ENCODE peak calls at places on chromosomes 4 and X, in eight cellular contexts. One of them, this sample, is unnamed.

GRCh38 chrX:30253257-30253656 is 6.3 kb downstream of the MAGEB1 start:
- DNase-seq in CD8-positive, alpha-beta memory T cell: no peak
- DNase-seq in prostate gland: no peak
- DNase-seq in thyroid gland: no peak
- DNase-seq in tibial nerve: no peak
- DNase-seq in fibroblast of lung: no peak
- DNase-seq in GM23248: no peak
- DNase-seq in heart right ventricle: no peak
- DNase-seq in this sample: no peak

GRCh38 chrX:124098089-124098488 is 136.6 kb downstream of the STAG2 start:
- DNase-seq in prostate gland: no peak
- DNase-seq in heart right ventricle: no peak
- DNase-seq in thyroid gland: no peak
- DNase-seq in CD8-positive, alpha-beta memory T cell: peak
- DNase-seq in GM23248: peak
- DNase-seq in tibial nerve: no peak
- DNase-seq in fibroblast of lung: peak
- DNase-seq in this sample: peak

GRCh38 chr4:2253160-2254084 is 8.5 kb downstream of the MXD4 start:
- DNase-seq in tibial nerve: peak
- DNase-seq in thyroid gland: no peak
- DNase-seq in GM23248: no peak
- DNase-seq in CD8-positive, alpha-beta memory T cell: no peak
- DNase-seq in fibroblast of lung: no peak
- DNase-seq in prostate gland: peak
- DNase-seq in heart right ventricle: peak
- DNase-seq in this sample: no peak

GRCh38 chr4:2799444-2799911 is 6.6 kb downstream of the SH3BP2 start:
- DNase-seq in CD8-positive, alpha-beta memory T cell: no peak
- DNase-seq in heart right ventricle: peak
- DNase-seq in prostate gland: no peak
- DNase-seq in fibroblast of lung: no peak
- DNase-seq in GM23248: no peak
- DNase-seq in tibial nerve: no peak
- DNase-seq in thyroid gland: no peak
- DNase-seq in this sample: no peak

GRCh38 chr4:38955957-38956356 is 76.3 kb downstream of the TMEM156 start:
- DNase-seq in CD8-positive, alpha-beta memory T cell: no peak
- DNase-seq in thyroid gland: no peak
- DNase-seq in tibial nerve: no peak
- DNase-seq in prostate gland: no peak
- DNase-seq in heart right ventricle: no peak
- DNase-seq in GM23248: no peak
- DNase-seq in fibroblast of lung: no peak
- DNase-seq in this sample: no peak

GRCh38 chr4:187084696-187085095 is 361.0 kb upstream of the FAT1 start:
- DNase-seq in GM23248: no peak
- DNase-seq in heart right ventricle: no peak
- DNase-seq in prostate gland: no peak
- DNase-seq in tibial nerve: no peak
- DNase-seq in CD8-positive, alpha-beta memory T cell: no peak
- DNase-seq in fibroblast of lung: peak
- DNase-seq in thyroid gland: no peak
- DNase-seq in this sample: no peak

GRCh38 chr4:159134422-159134821 is 31.5 kb downstream of the RAPGEF2 start:
- DNase-seq in GM23248: no peak
- DNase-seq in CD8-positive, alpha-beta memory T cell: no peak
- DNase-seq in heart right ventricle: no peak
- DNase-seq in prostate gland: no peak
- DNase-seq in thyroid gland: no peak
- DNase-seq in fibroblast of lung: no peak
- DNase-seq in tibial nerve: no peak
- DNase-seq in this sample: no peak

GRCh38 chrX:291411-291901 is 10.3 kb downstream of the PLCXD1 start:
- DNase-seq in heart right ventricle: no peak
- DNase-seq in CD8-positive, alpha-beta memory T cell: no peak
- DNase-seq in fibroblast of lung: no peak
- DNase-seq in thyroid gland: no peak
- DNase-seq in prostate gland: no peak
- DNase-seq in tibial nerve: no peak
- DNase-seq in GM23248: no peak
- DNase-seq in this sample: no peak

GRCh38 chrX:119870626-119871131 is 854 bp downstream of the RNF113A start:
- DNase-seq in CD8-positive, alpha-beta memory T cell: peak
- DNase-seq in fibroblast of lung: peak
- DNase-seq in thyroid gland: peak
- DNase-seq in prostate gland: peak
- DNase-seq in heart right ventricle: no peak
- DNase-seq in tibial nerve: no peak
- DNase-seq in GM23248: peak
- DNase-seq in this sample: no peak

GRCh38 chr4:176123710-176124407 is 58.2 kb downstream of the WDR17 start:
- DNase-seq in tibial nerve: no peak
- DNase-seq in prostate gland: no peak
- DNase-seq in fibroblast of lung: peak
- DNase-seq in GM23248: peak
- DNase-seq in thyroid gland: peak
- DNase-seq in heart right ventricle: peak
- DNase-seq in CD8-positive, alpha-beta memory T cell: no peak
- DNase-seq in this sample: no peak

GRCh38 chr4:106502106-106502699 is 133.6 kb upstream of the GIMD1 start:
- DNase-seq in fibroblast of lung: peak
- DNase-seq in tibial nerve: peak
- DNase-seq in CD8-positive, alpha-beta memory T cell: no peak
- DNase-seq in thyroid gland: peak
- DNase-seq in GM23248: peak
- DNase-seq in heart right ventricle: peak
- DNase-seq in prostate gland: peak
- DNase-seq in this sample: peak

GRCh38 chrX:47311857-47312774 is 58.3 kb upstream of the ZNF157 start:
- DNase-seq in tibial nerve: peak
- DNase-seq in GM23248: peak
- DNase-seq in CD8-positive, alpha-beta memory T cell: peak
- DNase-seq in prostate gland: peak
- DNase-seq in thyroid gland: peak
- DNase-seq in heart right ventricle: peak
- DNase-seq in fibroblast of lung: peak
- DNase-seq in this sample: peak

GRCh38 chrX:332916-333610 is 14.5 kb upstream of the GTPBP6 start:
- DNase-seq in GM23248: no peak
- DNase-seq in heart right ventricle: no peak
- DNase-seq in tibial nerve: no peak
- DNase-seq in CD8-positive, alpha-beta memory T cell: no peak
- DNase-seq in thyroid gland: peak
- DNase-seq in prostate gland: no peak
- DNase-seq in fibroblast of lung: no peak
- DNase-seq in this sample: no peak

GRCh38 chr4:54566608-54567007 is 91.1 kb upstream of the KIT start:
- DNase-seq in thyroid gland: no peak
- DNase-seq in GM23248: no peak
- DNase-seq in fibroblast of lung: no peak
- DNase-seq in prostate gland: no peak
- DNase-seq in CD8-positive, alpha-beta memory T cell: peak
- DNase-seq in tibial nerve: no peak
- DNase-seq in heart right ventricle: no peak
- DNase-seq in this sample: no peak

GRCh38 chr4:117793786-117794369 is 240.4 kb upstream of the NDST3 start:
- DNase-seq in CD8-positive, alpha-beta memory T cell: no peak
- DNase-seq in thyroid gland: no peak
- DNase-seq in prostate gland: no peak
- DNase-seq in tibial nerve: no peak
- DNase-seq in GM23248: no peak
- DNase-seq in fibroblast of lung: peak
- DNase-seq in heart right ventricle: no peak
- DNase-seq in this sample: no peak

GRCh38 chr4:68337004-68337403 is 12.9 kb downstream of the YTHDC1 start:
- DNase-seq in thyroid gland: no peak
- DNase-seq in CD8-positive, alpha-beta memory T cell: no peak
- DNase-seq in heart right ventricle: no peak
- DNase-seq in tibial nerve: no peak
- DNase-seq in fibroblast of lung: no peak
- DNase-seq in GM23248: no peak
- DNase-seq in prostate gland: no peak
- DNase-seq in this sample: no peak

GRCh38 chr4:1855334-1856070 is 454 bp downstream of the LETM1 start:
- DNase-seq in CD8-positive, alpha-beta memory T cell: no peak
- DNase-seq in prostate gland: no peak
- DNase-seq in heart right ventricle: no peak
- DNase-seq in GM23248: peak
- DNase-seq in tibial nerve: no peak
- DNase-seq in fibroblast of lung: no peak
- DNase-seq in thyroid gland: peak
- DNase-seq in this sample: no peak

GRCh38 chr4:10030946-10031662 is 9.8 kb upstream of the SLC2A9 start:
- DNase-seq in fibroblast of lung: no peak
- DNase-seq in tibial nerve: no peak
- DNase-seq in thyroid gland: no peak
- DNase-seq in prostate gland: no peak
- DNase-seq in CD8-positive, alpha-beta memory T cell: no peak
- DNase-seq in GM23248: no peak
- DNase-seq in heart right ventricle: no peak
- DNase-seq in this sample: no peak
- H3K27ac ChIP-seq in fibroblast of lung: no peak
- H3K27ac ChIP-seq in tibial nerve: no peak
- H3K27ac ChIP-seq in thyroid gland: no peak
- H3K27ac ChIP-seq in prostate gland: no peak
- H3K27ac ChIP-seq in CD8-positive, alpha-beta memory T cell: no peak
- H3K27ac ChIP-seq in GM23248: no peak
- H3K27ac ChIP-seq in heart right ventricle: peak
- H3K27ac ChIP-seq in this sample: no peak

GRCh38 chrX:2846992-2847391 is 18.3 kb downstream of the GYG2 start:
- DNase-seq in GM23248: no peak
- DNase-seq in thyroid gland: no peak
- DNase-seq in tibial nerve: no peak
- DNase-seq in heart right ventricle: no peak
- DNase-seq in CD8-positive, alpha-beta memory T cell: no peak
- DNase-seq in prostate gland: no peak
- DNase-seq in fibroblast of lung: no peak
- DNase-seq in this sample: no peak

DNA sequence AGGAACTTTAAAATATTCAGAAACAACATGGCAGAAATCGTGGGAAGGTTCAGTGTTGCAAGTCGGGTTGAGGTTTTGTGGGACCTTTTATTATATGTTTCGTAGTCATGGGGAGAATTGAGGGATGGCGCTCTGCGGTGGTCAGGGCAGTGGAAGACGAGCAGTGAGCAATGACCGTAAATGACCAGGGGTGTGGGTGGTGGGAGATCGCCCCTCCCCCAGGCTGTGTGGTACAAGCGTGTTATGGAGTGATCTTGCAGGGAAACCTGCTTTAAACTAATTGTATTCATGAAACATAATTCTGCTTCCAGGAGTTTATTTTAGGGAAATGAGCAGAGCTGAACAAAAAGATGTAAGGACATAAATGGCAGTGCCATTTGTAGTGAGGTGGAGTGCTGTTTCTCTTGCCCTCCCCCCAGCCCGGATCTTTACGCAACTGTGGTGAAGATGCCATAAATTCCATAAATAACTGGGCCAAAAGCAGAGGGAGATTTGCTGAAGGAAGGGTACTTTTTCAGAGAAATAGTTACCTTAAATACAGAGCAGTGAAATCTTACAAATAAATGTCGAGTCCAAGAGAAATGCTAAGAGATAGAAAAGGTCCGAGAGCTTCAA is 20.2 kb downstream of the GYG2 start:
- DNase-seq in GM23248: peak
- DNase-seq in CD8-positive, alpha-beta memory T cell: no peak
- DNase-seq in prostate gland: no peak
- DNase-seq in tibial nerve: no peak
- DNase-seq in thyroid gland: no peak
- DNase-seq in heart right ventricle: no peak
- DNase-seq in fibroblast of lung: peak
- DNase-seq in this sample: no peak
- H3K4me3 ChIP-seq in GM23248: peak
- H3K4me3 ChIP-seq in CD8-positive, alpha-beta memory T cell: no peak
- H3K4me3 ChIP-seq in prostate gland: no peak
- H3K4me3 ChIP-seq in tibial nerve: no peak
- H3K4me3 ChIP-seq in thyroid gland: no peak
- H3K4me3 ChIP-seq in heart right ventricle: no peak
- H3K4me3 ChIP-seq in fibroblast of lung: no peak
- H3K4me3 ChIP-seq in this sample: no peak

GRCh38 chrX:48918644-48919340 is at the start of gene PIM2:
- DNase-seq in GM23248: peak
- DNase-seq in thyroid gland: peak
- DNase-seq in prostate gland: peak
- DNase-seq in fibroblast of lung: peak
- DNase-seq in tibial nerve: peak
- DNase-seq in CD8-positive, alpha-beta memory T cell: peak
- DNase-seq in heart right ventricle: peak
- DNase-seq in this sample: no peak

GRCh38 chrX:48918303-48918643 is 551 bp downstream of the PIM2 start:
- DNase-seq in fibroblast of lung: no peak
- DNase-seq in CD8-positive, alpha-beta memory T cell: no peak
- DNase-seq in GM23248: no peak
- DNase-seq in thyroid gland: no peak
- DNase-seq in tibial nerve: no peak
- DNase-seq in heart right ventricle: no peak
- DNase-seq in prostate gland: no peak
- DNase-seq in this sample: no peak

GRCh38 chrX:48919360-48919821 is 567 bp upstream of the PIM2 start:
- DNase-seq in tibial nerve: no peak
- DNase-seq in fibroblast of lung: no peak
- DNase-seq in thyroid gland: no peak
- DNase-seq in heart right ventricle: no peak
- DNase-seq in CD8-positive, alpha-beta memory T cell: no peak
- DNase-seq in GM23248: peak
- DNase-seq in prostate gland: no peak
- DNase-seq in this sample: no peak

GRCh38 chrX:48919947-48920712 is 1.3 kb upstream of the PIM2 start:
- DNase-seq in fibroblast of lung: no peak
- DNase-seq in tibial nerve: no peak
- DNase-seq in thyroid gland: no peak
- DNase-seq in GM23248: no peak
- DNase-seq in CD8-positive, alpha-beta memory T cell: peak
- DNase-seq in prostate gland: no peak
- DNase-seq in heart right ventricle: no peak
- DNase-seq in this sample: no peak

DNA sequence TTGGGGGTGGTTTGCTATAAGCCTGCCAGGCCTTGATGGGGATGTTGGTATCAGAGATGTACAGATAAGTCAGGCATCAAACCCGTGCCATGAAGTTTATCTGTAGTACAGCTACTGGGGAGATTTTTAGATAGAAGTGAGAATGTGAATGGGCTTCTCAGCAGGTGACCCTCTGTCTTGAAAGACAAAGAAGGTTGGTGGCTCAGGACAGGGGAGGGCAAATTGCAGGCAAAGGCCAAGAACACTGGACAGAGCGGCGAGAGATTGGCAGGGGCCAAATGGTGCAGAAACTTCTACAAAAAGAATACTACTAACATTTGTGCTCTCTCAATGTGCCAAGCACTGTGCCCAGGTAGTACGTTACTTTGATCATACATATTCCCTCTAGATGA is 1.9 kb upstream of the PIM2 start:
- DNase-seq in thyroid gland: no peak
- DNase-seq in tibial nerve: no peak
- DNase-seq in CD8-positive, alpha-beta memory T cell: no peak
- DNase-seq in GM23248: no peak
- DNase-seq in heart right ventricle: no peak
- DNase-seq in prostate gland: no peak
- DNase-seq in fibroblast of lung: no peak
- DNase-seq in this sample: no peak
- H3K27ac ChIP-seq in thyroid gland: no peak
- H3K27ac ChIP-seq in tibial nerve: peak
- H3K27ac ChIP-seq in CD8-positive, alpha-beta memory T cell: peak
- H3K27ac ChIP-seq in GM23248: no peak
- H3K27ac ChIP-seq in heart right ventricle: no peak
- H3K27ac ChIP-seq in prostate gland: no peak
- H3K27ac ChIP-seq in fibroblast of lung: no peak
- H3K27ac ChIP-seq in this sample: no peak

GRCh38 chr4:40316333-40316781 is 18.8 kb upstream of the CHRNA9 start:
- DNase-seq in heart right ventricle: no peak
- DNase-seq in CD8-positive, alpha-beta memory T cell: peak
- DNase-seq in tibial nerve: no peak
- DNase-seq in prostate gland: no peak
- DNase-seq in GM23248: peak
- DNase-seq in thyroid gland: no peak
- DNase-seq in fibroblast of lung: peak
- DNase-seq in this sample: peak
- H3K4me3 ChIP-seq in heart right ventricle: peak
- H3K4me3 ChIP-seq in CD8-positive, alpha-beta memory T cell: peak
- H3K4me3 ChIP-seq in tibial nerve: no peak
- H3K4me3 ChIP-seq in prostate gland: no peak
- H3K4me3 ChIP-seq in GM23248: peak
- H3K4me3 ChIP-seq in thyroid gland: no peak
- H3K4me3 ChIP-seq in fibroblast of lung: peak
- H3K4me3 ChIP-seq in this sample: peak

This sample was measured in AG04450.